ENCODE peak calls at places on chromosomes 7 and 10, in five cellular contexts. S is fibroblast of the aortic adventitia, E is cardiac muscle cell, J is B cell, W is endothelial cell. D is an unnamed sample.

GRCh38 chr7:28328161-28328560 is 84.2 kb upstream of the CREB5 start:
- DNase-seq in S (no peak), J (no peak), E (no peak), W (no peak), D (no peak)

GRCh38 chr10:113626809-113627370 is 37.0 kb downstream of the NRAP start:
- DNase-seq in S (no peak), W (no peak), J (no peak), E (no peak), D (no peak)

GRCh38 chr7:1144269-1144771 is 15.7 kb downstream of the ZFAND2A start:
- DNase-seq in E (no peak), W (no peak), S (peak), J (peak), D (no peak)

GRCh38 chr7:40331915-40332314 is 197.1 kb downstream of the SUGCT start:
- DNase-seq in W (no peak), J (no peak), E (no peak), S (peak), D (no peak)

GRCh38 chr7:139842414-139843210 is 13.5 kb downstream of the TBXAS1 start:
- DNase-seq in W (no peak), J (no peak), E (no peak), S (no peak), D (no peak)

GRCh38 chr7:137838706-137839315 is 8.0 kb downstream of the DGKI start:
- DNase-seq in W (no peak), J (no peak), E (peak), S (no peak), D (no peak)

GRCh38 chr7:131076032-131076431 is 251.6 kb upstream of the MKLN1 start:
- DNase-seq in E (no peak), S (peak), J (no peak), W (no peak), D (no peak)

GRCh38 chr7:29609162-29610030 is 45.8 kb downstream of the PRR15 start:
- DNase-seq in S (peak), W (peak), E (peak), J (no peak), D (peak)

GRCh38 chr7:141960687-141961422 is 12.7 kb downstream of the TAS2R38 start:
- DNase-seq in E (no peak), S (no peak), J (no peak), W (no peak), D (no peak)

GRCh38 chr10:133335238-133336122 is 1.2 kb downstream of the CALY start:
- DNase-seq in S (peak), E (no peak), W (peak), J (peak), D (peak)

GRCh38 chr7:34168013-34168412 is 262.7 kb downstream of the BMPER start:
- DNase-seq in W (no peak), J (no peak), E (no peak), S (no peak), D (no peak)

GRCh38 chr10:69248117-69248730 is 28.1 kb downstream of the HKDC1 start:
- DNase-seq in E (no peak), W (no peak), J (no peak), S (no peak), D (no peak)

GRCh38 chr10:490256-490655 is 199.2 kb downstream of the DIP2C start:
- DNase-seq in W (no peak), J (no peak), S (peak), E (no peak), D (no peak)

GRCh38 chr10:78578929-78579328 is 489.8 kb upstream of the ZMIZ1 start:
- DNase-seq in S (no peak), E (no peak), J (no peak), W (no peak), D (no peak)